ENCODE peak calls at places on chromosomes 7 and 10, in five cellular contexts. E is fibroblast of villous mesenchyme; N is NCI-H1694; P is stimulated activated CD4-positive, alpha-beta T cell treated with anti-CD3 and anti-CD28 coated beads, Interleukin-1b, Interleukin-23, amount 100 ng/mL, for 1 hour; S is glomerular endothelial cell. Z is an unnamed sample.

GRCh38 chr10:104314591-104315485 is 23.4 kb downstream of the ITPRIP start:
- DNase-seq in P (no peak), E (no peak), S (no peak), N (no peak), Z (no peak)

GRCh38 chr10:35421553-35422178 is 85.4 kb downstream of the CCNY start:
- DNase-seq in S (peak; percentile 65), P (no peak), N (no peak), E (peak; percentile 94), Z (peak; percentile 93)

GRCh38 chr7:71239517-71239916 is 107.6 kb downstream of the GALNT17 start:
- DNase-seq in E (no peak), S (no peak), N (peak; percentile 14), P (no peak), Z (no peak)

GRCh38 chr7:26250239-26250638 is 41.4 kb upstream of the SNX10 start:
- DNase-seq in N (no peak), P (no peak), S (no peak), E (no peak), Z (no peak)

GRCh38 chr10:111784386-111784785 is 399.2 kb downstream of the GPAM start:
- DNase-seq in E (no peak), N (no peak), S (no peak), P (no peak), Z (no peak)

GRCh38 chr7:27921081-27921836 is 181.3 kb downstream of the TAX1BP1 start:
- DNase-seq in S (peak; percentile 82), P (no peak), E (peak; percentile 94), N (peak; percentile 90), Z (peak; percentile 91)

GRCh38 chr10:31204090-31204489 is 114.9 kb upstream of the ZEB1 start:
- DNase-seq in N (no peak), E (peak; percentile 47), P (no peak), S (no peak), Z (peak; percentile 70)

GRCh38 chr7:151301471-151302462 is 39.8 kb upstream of the NUB1 start:
- DNase-seq in P (no peak), S (no peak), N (no peak), E (no peak), Z (no peak)

GRCh38 chr7:73899731-73900142 is 38.8 kb downstream of the TMEM270 start:
- DNase-seq in S (no peak), N (peak; percentile 80), P (no peak), E (peak; percentile 68), Z (no peak)

GRCh38 chr10:119026301-119027110 is 3.0 kb upstream of the NANOS1 start:
- DNase-seq in N (no peak), E (no peak), P (no peak), S (no peak), Z (no peak)

GRCh38 chr10:119655566-119656001 is 4.4 kb downstream of the BAG3 start:
- DNase-seq in S (peak; percentile 56), N (no peak), E (peak; percentile 98), P (no peak), Z (peak; percentile 84)

GRCh38 chr7:7944619-7945282 is 23.8 kb upstream of the GLCCI1 start:
- DNase-seq in N (peak; percentile 89), P (peak; percentile 6), E (no peak), S (no peak), Z (peak; percentile 4)

GRCh38 chr10:98608417-98608816 is 161.7 kb upstream of the HPS1 start:
- DNase-seq in P (no peak), N (no peak), S (no peak), E (no peak), Z (no peak)

GRCh38 chr10:119252051-119252465 is 44.7 kb downstream of the GRK5 start:
- DNase-seq in P (no peak), N (no peak), S (no peak), E (peak; percentile 74), Z (peak; percentile 35)

GRCh38 chr10:88687853-88688467 is 18.1 kb upstream of the LIPK start:
- DNase-seq in S (no peak), P (no peak), N (peak; percentile 19), E (peak; percentile 32), Z (peak; percentile 61)

GRCh38 chr10:132460691-132461090 is 63.7 kb downstream of the PWWP2B start:
- DNase-seq in E (no peak), P (no peak), N (no peak), S (no peak), Z (no peak)

GRCh38 chr7:17005277-17005676 is 123.5 kb upstream of the AGR3 start:
- DNase-seq in E (no peak), S (no peak), N (no peak), P (no peak), Z (no peak)

GRCh38 chr10:56547163-56547562 is 186.1 kb upstream of the ZWINT start:
- DNase-seq in S (no peak), E (no peak), P (no peak), N (peak; percentile 58), Z (no peak)

GRCh38 chr7:51123322-51124021 is 193.1 kb downstream of the COBL start:
- DNase-seq in P (no peak), E (peak; percentile 15), S (no peak), N (no peak), Z (peak; percentile 46)

GRCh38 chr10:103123282-103124033 is 69.6 kb downstream of the NT5C2 start:
- DNase-seq in E (no peak), N (no peak), S (no peak), P (no peak), Z (no peak)

GRCh38 chr7:115477193-115477651 is 553.3 kb downstream of the TFEC start:
- DNase-seq in E (peak; percentile 25), N (no peak), S (no peak), P (no peak), Z (peak; percentile 34)

Z was measured in choroid plexus epithelial cell.